ENCODE peak calls at places on chromosome 4, in seven cellular contexts. W is A549; F is right lobe of liver; Y is OCI-LY7; P is right cardiac atrium; U is CD8-positive, alpha-beta memory T cell; G is Peyer's patch. X is an unnamed sample.
A peak's percentile ranks its signal among the peaks of the same experiment; 100 is the strongest.

GRCh38 chr4:64940698-64941097 is 531.4 kb upstream of the TECRL start:
- DNase-seq in G (no peak), Y (no peak), F (no peak), W (no peak), U (no peak), P (no peak), X (no peak)

GRCh38 chr4:15434086-15434485 is 6.3 kb downstream of the C1QTNF7 start:
- DNase-seq in Y (no peak), P (no peak), F (no peak), G (no peak), W (no peak), U (no peak), X (no peak)

GRCh38 chr4:92488496-92488895 is 184.7 kb downstream of the GRID2 start:
- DNase-seq in P (no peak), W (no peak), U (no peak), Y (no peak), G (no peak), F (no peak), X (no peak)

GRCh38 chr4:101977096-101977495 is 186.6 kb downstream of the BANK1 start:
- DNase-seq in F (no peak), W (peak; percentile 93), U (no peak), Y (no peak), P (peak; percentile 30), G (no peak), X (no peak)

GRCh38 chr4:44016582-44017421 is 431.8 kb downstream of the KCTD8 start:
- DNase-seq in W (peak; percentile 13), U (no peak), G (no peak), F (no peak), P (no peak), Y (no peak), X (no peak)

GRCh38 chr4:145881991-145882390 is 56.6 kb downstream of the ZNF827 start:
- DNase-seq in W (no peak), U (no peak), G (peak; percentile 69), F (no peak), Y (peak; percentile 48), P (no peak), X (no peak)

GRCh38 chr4:173420324-173420752 is 21.4 kb upstream of the SCRG1 start:
- DNase-seq in U (no peak), Y (peak; percentile 35), W (peak; percentile 5), G (no peak), F (no peak), P (no peak), X (no peak)

GRCh38 chr4:174314770-174315169 is 31.1 kb downstream of the CEP44 start:
- DNase-seq in W (peak; percentile 15), F (no peak), P (no peak), Y (no peak), U (no peak), G (no peak), X (no peak)

GRCh38 chr4:60452259-60452658 is 747.9 kb upstream of the ADGRL3 start:
- DNase-seq in G (no peak), F (no peak), Y (no peak), W (no peak), P (no peak), U (no peak), X (no peak)

GRCh38 chr4:186882293-186882692 is 158.6 kb upstream of the FAT1 start:
- DNase-seq in G (no peak), U (no peak), W (no peak), F (no peak), P (no peak), Y (no peak), X (no peak)

GRCh38 chr4:158013858-158014257 is 159.0 kb downstream of the GASK1B start:
- DNase-seq in P (no peak), F (no peak), G (no peak), U (no peak), W (no peak), Y (no peak), X (no peak)

GRCh38 chr4:15667006-15667405 is 11.8 kb upstream of the FBXL5 start:
- DNase-seq in U (no peak), Y (no peak), W (no peak), G (no peak), P (no peak), F (no peak), X (no peak)

GRCh38 chr4:124321370-124321769 is 391.2 kb downstream of the ANKRD50 start:
- DNase-seq in P (no peak), F (no peak), W (no peak), Y (no peak), G (no peak), U (no peak), X (no peak)

GRCh38 chr4:139077567-139078355 is 62.2 kb downstream of the NOCT start:
- DNase-seq in Y (no peak), P (no peak), G (no peak), F (no peak), U (no peak), W (no peak), X (no peak)

GRCh38 chr4:139740531-139741041 is 75.0 kb downstream of the MGST2 start:
- DNase-seq in F (peak; percentile 77), W (peak; percentile 68), U (no peak), P (peak; percentile 78), Y (no peak), G (no peak), X (no peak)

GRCh38 chr4:95045429-95045828 is 287.7 kb downstream of the BMPR1B start:
- DNase-seq in P (no peak), U (no peak), W (peak; percentile 81), G (no peak), F (no peak), Y (no peak), X (no peak)

GRCh38 chr4:166680801-166681200 is 553.5 kb downstream of the SPOCK3 start:
- DNase-seq in F (no peak), P (no peak), U (no peak), W (no peak), Y (no peak), G (no peak), X (no peak)

GRCh38 chr4:66693694-66694093 is 851.6 kb downstream of the CENPC start:
- DNase-seq in G (no peak), U (no peak), P (no peak), F (no peak), W (no peak), Y (no peak), X (no peak)

GRCh38 chr4:77697860-77698599 is 92.4 kb downstream of the CXCL13 start:
- DNase-seq in G (no peak), Y (peak; percentile 31), W (peak; percentile 65), U (no peak), F (peak; percentile 56), P (no peak), X (no peak)

GRCh38 chr4:93409035-93409434 is 419.5 kb upstream of the ATOH1 start:
- DNase-seq in U (no peak), W (no peak), Y (no peak), P (no peak), F (no peak), G (no peak), X (no peak)

GRCh38 chr4:30720021-30720655 is at the start of gene PCDH7:
- DNase-seq in Y (no peak), G (no peak), W (peak; percentile 21), U (no peak), F (no peak), P (peak; percentile 26), X (no peak)

GRCh38 chr4:125042031-125042430 is 272.7 kb upstream of the FAT4 start:
- DNase-seq in P (no peak), F (no peak), Y (no peak), U (no peak), W (no peak), G (no peak), X (no peak)

GRCh38 chr4:66949424-66949823 is 595.9 kb downstream of the CENPC start:
- DNase-seq in Y (peak; percentile 2), G (no peak), P (no peak), W (no peak), F (no peak), U (no peak), X (no peak)

GRCh38 chr4:65007841-65008439 is 598.7 kb upstream of the TECRL start:
- DNase-seq in P (no peak), W (peak; percentile 49), Y (peak; percentile 53), U (no peak), F (no peak), G (no peak), X (no peak)

GRCh38 chr4:174460684-174461083 is 61.6 kb downstream of the HPGD start:
- DNase-seq in Y (no peak), W (no peak), U (no peak), P (no peak), G (no peak), F (no peak), X (no peak)

GRCh38 chr4:60201052-60201673 is 999.0 kb upstream of the ADGRL3 start:
- DNase-seq in P (peak; percentile 28), Y (peak; percentile 55), U (no peak), F (no peak), G (no peak), W (peak; percentile 45), X (no peak)

DNA sequence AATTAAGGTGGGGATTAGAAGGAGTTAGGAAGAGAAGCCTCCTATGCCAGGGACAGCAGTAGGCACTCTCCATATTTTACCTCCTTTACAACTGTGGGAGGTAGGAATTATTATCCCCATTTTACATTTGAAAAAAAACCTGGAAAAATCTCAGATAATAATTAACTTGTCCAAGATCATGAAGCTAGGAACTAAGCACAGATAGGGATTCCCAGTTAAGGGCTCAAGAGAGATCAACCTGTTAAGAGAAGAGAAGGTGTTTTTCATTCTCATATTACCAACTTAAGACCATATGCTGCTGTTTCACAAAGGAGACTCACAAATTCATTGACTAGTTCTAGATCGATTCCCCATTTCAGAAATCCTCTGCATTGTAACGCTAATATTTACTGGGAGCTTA is 16.1 kb upstream of the FAM47E start:
- DNase-seq in Y (no peak), W (no peak), P (no peak), F (no peak), G (no peak), U (no peak), X (no peak)
- H3K27ac ChIP-seq in Y (no peak overlapping the region), W (no peak overlapping the region), P (no peak overlapping the region), F (no peak overlapping the region), G (peak overlapping the region; percentile 49), U (no peak overlapping the region), X (no peak overlapping the region)

GRCh38 chr4:25425361-25425760 is 48.3 kb downstream of the ANAPC4 start:
- DNase-seq in U (no peak), P (no peak), F (no peak), G (no peak), Y (no peak), W (no peak), X (no peak)
- H3K4me1 ChIP-seq in U (no peaks in the 10 kb centered on the region), P (no peaks in the 10 kb centered on the region), F (peaks cover 15% of the 10 kb centered on the region), G (no peaks in the 10 kb centered on the region), Y (no peaks in the 10 kb centered on the region), W (no peaks in the 10 kb centered on the region), X (peaks cover 7% of the 10 kb centered on the region)

DNA sequence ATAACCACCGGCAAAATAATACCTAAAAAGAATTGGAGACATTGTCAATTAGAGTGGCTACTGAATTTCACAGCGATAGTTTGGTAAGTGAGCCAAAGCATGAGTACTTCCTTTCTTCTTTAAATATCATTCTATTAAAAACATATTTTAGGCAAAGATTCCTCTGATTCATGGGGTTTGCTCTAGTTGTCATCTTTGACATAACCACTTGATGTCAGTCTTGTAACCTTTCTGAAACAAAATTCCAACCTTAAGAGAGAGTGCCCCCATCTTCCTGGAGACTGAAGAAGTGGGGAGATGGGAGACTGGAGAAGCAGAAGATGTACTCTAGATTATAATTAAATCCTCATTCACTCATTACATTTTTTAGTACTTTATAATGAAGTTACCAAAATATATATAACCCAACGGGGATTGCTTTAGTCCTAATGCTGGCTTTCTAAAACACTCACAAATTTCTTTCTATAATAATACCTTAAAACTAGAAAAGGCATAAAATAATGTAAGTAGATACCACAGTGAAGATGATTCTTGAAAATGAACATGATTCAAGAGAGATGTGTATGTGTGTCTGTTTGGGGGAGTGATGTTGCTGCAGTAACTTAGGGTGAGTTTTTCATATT is 96.4 kb downstream of the EMCN start:
- DNase-seq in P (no peak), W (peak; percentile 26), Y (peak; percentile 9), U (no peak), F (no peak), G (no peak), X (no peak)
- H3K4me3 ChIP-seq in P (no peak overlapping the region), W (no peak overlapping the region), Y (no peak overlapping the region), U (no peak overlapping the region), F (no peak overlapping the region), G (no peak overlapping the region), X (peak overlapping the region; percentile 64)

GRCh38 chr4:78774395-78774794 is 1.8 kb upstream of the BMP2K start:
- DNase-seq in F (no peak), P (no peak), G (no peak), Y (peak; percentile 40), U (no peak), W (no peak), X (no peak)
- H3K27ac ChIP-seq in F (no peak overlapping the region), P (no peak overlapping the region), G (peak overlapping the region; percentile 98), Y (peak overlapping the region; percentile 82), U (peak overlapping the region; percentile 96), W (no peak overlapping the region), X (peak overlapping the region; percentile 94)

X was measured in thoracic aorta.